ENCODE peak calls at places on chromosome 22, in five cellular contexts. J, P, B, G and N are unnamed samples. For H3K36me3, the result is how much of the 10 kb centered on the place peaks cover.

GRCh38 chr22:22040908-22041307 is 58.3 kb upstream of the TOP3B start:
- DNase-seq in G (no peak), J (no peak), P (no peak), B (no peak), N (no peak)

GRCh38 chr22:37563153-37564081 is 3.1 kb downstream of the CDC42EP1 start:
- DNase-seq in B (peak), G (peak), P (no peak), J (no peak), N (no peak)

GRCh38 chr22:48256776-48257689 is 1494.6 kb downstream of the TBC1D22A start:
- DNase-seq in P (no peak), G (no peak), B (no peak), J (no peak), N (no peak)

GRCh38 chr22:23036684-23037428 is 33.5 kb upstream of the GNAZ start:
- DNase-seq in G (no peak), J (no peak), P (no peak), B (no peak), N (peak)

GRCh38 chr22:23452231-23453010 is 127.7 kb downstream of the IGLL1 start:
- DNase-seq in P (no peak), J (no peak), G (no peak), B (no peak), N (no peak)

GRCh38 chr22:27820896-27821866 is 19.6 kb upstream of the MN1 start:
- DNase-seq in B (no peak), J (no peak), G (no peak), P (peak), N (peak)

GRCh38 chr22:48782817-48783511 is 1044.7 kb downstream of the BRD1 start:
- DNase-seq in G (no peak), P (peak), J (no peak), B (no peak), N (no peak)

GRCh38 chr22:22877523-22878210 is 9.9 kb upstream of the IGLL5 start:
- DNase-seq in B (no peak), G (peak), P (peak), J (peak), N (no peak)

GRCh38 chr22:29821790-29822130 is 16.3 kb downstream of the ASCC2 start:
- DNase-seq in B (no peak), G (no peak), P (no peak), J (no peak), N (no peak)

GRCh38 chr22:36221799-36222751 is 17.3 kb downstream of the APOL2 start:
- DNase-seq in P (peak), J (no peak), G (peak), B (no peak), N (no peak)

GRCh38 chr22:33896801-33897620 is 23.3 kb downstream of the LARGE1 start:
- DNase-seq in J (no peak), G (peak), P (no peak), B (no peak), N (no peak)

GRCh38 chr22:22122348-22123117 is 122.1 kb upstream of the VPREB1 start:
- DNase-seq in P (no peak), B (no peak), J (no peak), G (no peak), N (no peak)

GRCh38 chr22:25148149-25148691 is 51.4 kb upstream of the CRYBB3 start:
- DNase-seq in G (no peak), B (no peak), P (peak), J (no peak), N (no peak)

GRCh38 chr22:32343929-32344328 is 13.7 kb upstream of the RFPL3 start:
- DNase-seq in J (no peak), G (no peak), P (no peak), B (no peak), N (no peak)

GRCh38 chr22:18031670-18032454 is 7.5 kb upstream of the MICAL3 start:
- DNase-seq in J (no peak), B (no peak), G (peak), P (no peak), N (peak)

DNA sequence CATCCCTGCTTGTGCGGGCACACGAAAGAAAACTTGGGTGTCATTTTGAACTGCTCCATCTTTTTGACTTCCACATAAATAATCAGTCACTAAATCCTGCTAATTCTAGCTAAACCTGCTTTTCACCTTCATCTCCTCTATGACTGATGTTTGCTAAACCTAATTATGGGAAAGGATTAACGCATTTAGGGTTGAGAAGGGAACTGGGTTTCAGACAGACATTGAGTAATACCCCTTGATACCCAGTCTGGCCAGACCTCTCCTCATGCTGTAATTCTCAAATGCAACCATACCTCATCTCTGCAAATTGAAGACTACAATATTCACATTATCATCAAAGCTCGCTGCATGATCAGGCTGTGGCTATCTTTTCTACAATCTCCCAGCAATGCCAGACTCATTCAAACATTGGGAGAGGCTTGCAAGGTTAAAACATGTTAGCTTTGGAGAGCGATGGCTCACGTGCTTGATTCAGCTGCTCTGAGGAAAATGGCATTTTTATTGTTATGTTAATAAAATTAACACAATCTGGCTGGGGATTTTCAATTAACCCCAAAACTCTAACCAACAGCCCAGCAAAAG is 2.4 kb downstream of the HPS4 start:
- DNase-seq in B (no peak), J (no peak), G (no peak), P (no peak), N (no peak)
- H3K4me3 ChIP-seq in B (no peak), J (no peak), G (no peak), P (no peak), N (no peak)

GRCh38 chr22:49797706-49798105 is 30.0 kb downstream of the BRD1 start:
- DNase-seq in G (no peak), B (no peak), P (no peak), J (no peak), N (no peak)
- H3K27ac ChIP-seq in G (no peak), B (no peak), P (no peak), J (no peak), N (no peak)

GRCh38 chr22:45180280-45180679 is 16.6 kb downstream of the NUP50 start:
- DNase-seq in B (no peak), J (no peak), P (no peak), G (no peak), N (no peak)

GRCh38 chr22:45183974-45184373 is 20.2 kb downstream of the NUP50 start:
- DNase-seq in G (no peak), J (no peak), B (no peak), P (no peak), N (no peak)

GRCh38 chr22:45181766-45182165 is 18.0 kb downstream of the NUP50 start:
- DNase-seq in G (no peak), J (no peak), B (no peak), P (no peak), N (no peak)

GRCh38 chr22:45181240-45181639 is 17.5 kb downstream of the NUP50 start:
- DNase-seq in J (no peak), P (no peak), B (no peak), G (no peak), N (no peak)

GRCh38 chr22:45179276-45180049 is 15.7 kb downstream of the NUP50 start:
- DNase-seq in B (no peak), P (no peak), G (no peak), J (peak), N (no peak)
- H3K36me3 ChIP-seq in B (under half), P (under half), G (under half), J (half or more), N (half or more)

GRCh38 chr22:42922374-42923177 is 65.5 kb upstream of the ARFGAP3 start:
- DNase-seq in G (no peak), B (no peak), J (no peak), P (no peak), N (no peak)

GRCh38 chr22:42926034-42926433 is 69.0 kb upstream of the ARFGAP3 start:
- DNase-seq in J (no peak), P (no peak), G (no peak), B (no peak), N (no peak)

GRCh38 chr22:42926768-42927167 is 69.7 kb upstream of the ARFGAP3 start:
- DNase-seq in B (no peak), J (no peak), G (no peak), P (no peak), N (no peak)

GRCh38 chr22:42925598-42925997 is 68.5 kb upstream of the ARFGAP3 start:
- DNase-seq in B (no peak), P (no peak), J (no peak), G (no peak), N (no peak)

DNA sequence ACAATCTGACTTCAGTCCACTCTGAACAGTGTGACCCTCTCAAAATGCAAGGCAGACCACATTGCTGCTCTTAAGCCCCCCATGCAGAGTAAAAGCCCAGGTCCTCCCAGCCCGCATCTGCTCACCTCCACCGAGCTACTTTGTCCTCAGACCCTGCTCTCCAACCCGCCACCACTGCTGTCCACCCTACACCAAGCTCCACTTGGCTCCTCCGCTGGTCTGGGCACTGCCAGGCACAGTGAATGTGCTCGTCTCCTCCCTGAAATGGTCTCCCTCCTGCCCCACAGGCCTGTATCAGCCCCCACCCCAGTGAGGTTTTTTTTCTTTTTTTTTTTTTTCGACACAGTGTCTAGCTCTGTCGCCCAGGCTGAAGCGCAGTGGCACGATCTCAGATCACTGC is 67.4 kb upstream of the ARFGAP3 start:
- DNase-seq in J (no peak), B (no peak), P (no peak), G (no peak), N (no peak)
- H3K4me3 ChIP-seq in J (no peak), B (no peak), P (no peak), G (no peak), N (no peak)

GRCh38 chr22:20127869-20128618 is 3.6 kb upstream of the ZDHHC8 start:
- DNase-seq in B (no peak), G (no peak), J (no peak), P (no peak), N (no peak)
- H3K27ac ChIP-seq in B (no peak), G (no peak), J (no peak), P (peak), N (no peak)

DNA sequence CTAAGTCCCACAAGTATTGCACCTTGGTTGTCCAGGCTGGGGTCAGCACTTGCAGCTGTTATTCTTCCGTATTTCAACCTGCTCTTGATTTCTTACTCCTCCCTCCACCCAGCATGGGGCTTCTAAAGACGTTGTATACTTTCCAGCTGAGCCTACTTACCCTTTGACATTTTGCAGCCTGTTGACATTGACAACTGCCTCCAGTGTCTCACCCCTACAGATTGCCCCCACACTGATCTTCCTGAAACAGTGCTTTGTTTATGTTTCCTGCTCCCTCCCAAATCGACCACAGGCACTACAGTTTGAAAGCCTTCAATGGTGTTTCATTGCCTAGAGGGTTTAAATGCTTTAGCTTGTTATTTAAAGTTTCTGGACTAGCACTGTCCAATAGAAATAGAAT is 56.6 kb downstream of the FAM83F start:
- DNase-seq in B (no peak), J (no peak), P (no peak), G (peak), N (peak)
- H3K36me3 ChIP-seq in B (under half), J (under half), P (under half), G (under half), N (under half)